ENCODE peak calls at places on chromosomes 4 and X, in ten cellular contexts. One of them, this sample, is unnamed. For H3K4me1, the result is how much of the 10 kb centered on the place peaks cover.

GRCh38 chr4:69689530-69690111 is 36.6 kb upstream of the UGT2A1 start:
- DNase-seq in mesendoderm: peak
- DNase-seq in A549: no peak
- DNase-seq in left ventricle myocardium inferior: no peak
- DNase-seq in heart left ventricle: no peak
- DNase-seq in breast epithelium: no peak
- DNase-seq in IMR-90: peak
- DNase-seq in psoas muscle: no peak
- DNase-seq in left lung: no peak
- DNase-seq in A673: peak
- DNase-seq in this sample: peak

GRCh38 chrX:53239474-53239873 is 14.5 kb upstream of the KDM5C start:
- DNase-seq in mesendoderm: peak
- DNase-seq in A549: peak
- DNase-seq in left ventricle myocardium inferior: no peak
- DNase-seq in heart left ventricle: no peak
- DNase-seq in breast epithelium: no peak
- DNase-seq in IMR-90: no peak
- DNase-seq in psoas muscle: no peak
- DNase-seq in left lung: no peak
- DNase-seq in A673: peak
- DNase-seq in this sample: no peak

GRCh38 chr4:52059372-52059771 is 8.3 kb downstream of the SPATA18 start:
- DNase-seq in mesendoderm: no peak
- DNase-seq in A549: no peak
- DNase-seq in left ventricle myocardium inferior: no peak
- DNase-seq in heart left ventricle: peak
- DNase-seq in breast epithelium: no peak
- DNase-seq in IMR-90: peak
- DNase-seq in psoas muscle: no peak
- DNase-seq in left lung: no peak
- DNase-seq in A673: peak
- DNase-seq in this sample: peak

GRCh38 chrX:132533409-132533808 is 44.6 kb upstream of the MBNL3 start:
- DNase-seq in mesendoderm: no peak
- DNase-seq in A549: no peak
- DNase-seq in left ventricle myocardium inferior: no peak
- DNase-seq in heart left ventricle: no peak
- DNase-seq in breast epithelium: no peak
- DNase-seq in IMR-90: no peak
- DNase-seq in psoas muscle: no peak
- DNase-seq in left lung: no peak
- DNase-seq in A673: no peak
- DNase-seq in this sample: no peak

GRCh38 chr4:78032446-78032845 is 24.7 kb upstream of the FRAS1 start:
- DNase-seq in mesendoderm: peak
- DNase-seq in A549: no peak
- DNase-seq in left ventricle myocardium inferior: no peak
- DNase-seq in heart left ventricle: no peak
- DNase-seq in breast epithelium: no peak
- DNase-seq in IMR-90: no peak
- DNase-seq in psoas muscle: no peak
- DNase-seq in left lung: no peak
- DNase-seq in A673: no peak
- DNase-seq in this sample: no peak

GRCh38 chrX:103536732-103537131 is 17.4 kb upstream of the RAB40A start:
- DNase-seq in mesendoderm: no peak
- DNase-seq in A549: no peak
- DNase-seq in left ventricle myocardium inferior: no peak
- DNase-seq in heart left ventricle: no peak
- DNase-seq in breast epithelium: no peak
- DNase-seq in IMR-90: no peak
- DNase-seq in psoas muscle: no peak
- DNase-seq in left lung: no peak
- DNase-seq in A673: no peak
- DNase-seq in this sample: no peak

GRCh38 chrX:43121637-43122036 is 343.7 kb upstream of the PPP1R2C start:
- DNase-seq in mesendoderm: peak
- DNase-seq in A549: no peak
- DNase-seq in left ventricle myocardium inferior: no peak
- DNase-seq in heart left ventricle: no peak
- DNase-seq in breast epithelium: no peak
- DNase-seq in IMR-90: no peak
- DNase-seq in psoas muscle: no peak
- DNase-seq in left lung: no peak
- DNase-seq in A673: no peak
- DNase-seq in this sample: no peak

GRCh38 chr4:100469555-100469954 is 48.3 kb downstream of the EMCN start:
- DNase-seq in mesendoderm: no peak
- DNase-seq in A549: no peak
- DNase-seq in left ventricle myocardium inferior: no peak
- DNase-seq in heart left ventricle: no peak
- DNase-seq in breast epithelium: no peak
- DNase-seq in IMR-90: no peak
- DNase-seq in psoas muscle: no peak
- DNase-seq in left lung: no peak
- DNase-seq in A673: no peak
- DNase-seq in this sample: no peak

GRCh38 chr4:39820186-39820585 is 122.2 kb downstream of the UBE2K start:
- DNase-seq in mesendoderm: peak
- DNase-seq in A549: no peak
- DNase-seq in left ventricle myocardium inferior: no peak
- DNase-seq in heart left ventricle: peak
- DNase-seq in breast epithelium: no peak
- DNase-seq in IMR-90: no peak
- DNase-seq in psoas muscle: no peak
- DNase-seq in left lung: no peak
- DNase-seq in A673: no peak
- DNase-seq in this sample: no peak

GRCh38 chr4:19177616-19178015 is 1074.1 kb upstream of the SLIT2 start:
- DNase-seq in mesendoderm: no peak
- DNase-seq in A549: no peak
- DNase-seq in left ventricle myocardium inferior: no peak
- DNase-seq in heart left ventricle: no peak
- DNase-seq in breast epithelium: no peak
- DNase-seq in IMR-90: peak
- DNase-seq in psoas muscle: no peak
- DNase-seq in left lung: no peak
- DNase-seq in A673: no peak
- DNase-seq in this sample: no peak

GRCh38 chrX:106397788-106398538 is 213.8 kb upstream of the RADX start:
- DNase-seq in mesendoderm: peak
- DNase-seq in A549: no peak
- DNase-seq in left ventricle myocardium inferior: no peak
- DNase-seq in heart left ventricle: no peak
- DNase-seq in breast epithelium: no peak
- DNase-seq in IMR-90: no peak
- DNase-seq in psoas muscle: no peak
- DNase-seq in left lung: no peak
- DNase-seq in A673: peak
- DNase-seq in this sample: no peak

GRCh38 chrX:72430405-72430968 is 124.8 kb upstream of the CITED1 start:
- DNase-seq in mesendoderm: no peak
- DNase-seq in A549: no peak
- DNase-seq in left ventricle myocardium inferior: no peak
- DNase-seq in heart left ventricle: no peak
- DNase-seq in breast epithelium: no peak
- DNase-seq in IMR-90: no peak
- DNase-seq in psoas muscle: no peak
- DNase-seq in left lung: no peak
- DNase-seq in A673: no peak
- DNase-seq in this sample: peak

DNA sequence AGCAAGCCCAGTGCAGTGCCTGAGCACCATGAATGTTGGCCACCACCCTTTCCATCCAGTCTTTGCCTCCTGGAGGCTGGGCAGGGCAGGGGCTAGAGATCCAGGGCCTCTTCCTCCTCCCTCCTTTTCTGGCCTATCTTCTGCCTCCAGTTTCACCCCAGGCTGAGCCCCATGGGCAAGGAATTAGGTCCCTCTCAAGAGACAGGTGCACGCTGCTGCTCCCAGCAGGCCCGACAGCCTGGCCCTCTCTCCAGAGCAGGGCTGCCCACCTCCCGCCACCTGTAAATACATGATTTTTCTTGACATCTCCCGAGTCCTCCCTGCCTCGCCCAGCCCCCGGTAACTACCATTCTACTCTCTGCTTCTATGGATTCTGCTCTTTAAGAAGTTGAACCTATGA is 57.2 kb upstream of the PSAPL1 start:
- DNase-seq in mesendoderm: no peak
- DNase-seq in A549: no peak
- DNase-seq in left ventricle myocardium inferior: no peak
- DNase-seq in heart left ventricle: no peak
- DNase-seq in breast epithelium: no peak
- DNase-seq in IMR-90: no peak
- DNase-seq in psoas muscle: no peak
- DNase-seq in left lung: no peak
- DNase-seq in A673: no peak
- DNase-seq in this sample: no peak
- H3K4me1 ChIP-seq in mesendoderm: under half
- H3K4me1 ChIP-seq in A549: under half
- H3K4me1 ChIP-seq in left ventricle myocardium inferior: under half
- H3K4me1 ChIP-seq in heart left ventricle: under half
- H3K4me1 ChIP-seq in breast epithelium: under half
- H3K4me1 ChIP-seq in IMR-90: under half
- H3K4me1 ChIP-seq in psoas muscle: under half
- H3K4me1 ChIP-seq in left lung: under half
- H3K4me1 ChIP-seq in A673: under half
- H3K4me1 ChIP-seq in this sample: under half

GRCh38 chr4:38155589-38156294 is 195.5 kb downstream of the PTTG2 start:
- DNase-seq in mesendoderm: no peak
- DNase-seq in A549: no peak
- DNase-seq in left ventricle myocardium inferior: no peak
- DNase-seq in heart left ventricle: no peak
- DNase-seq in breast epithelium: no peak
- DNase-seq in IMR-90: no peak
- DNase-seq in psoas muscle: no peak
- DNase-seq in left lung: no peak
- DNase-seq in A673: no peak
- DNase-seq in this sample: no peak
- H3K4me1 ChIP-seq in mesendoderm: under half
- H3K4me1 ChIP-seq in A549: half or more
- H3K4me1 ChIP-seq in left ventricle myocardium inferior: under half
- H3K4me1 ChIP-seq in heart left ventricle: under half
- H3K4me1 ChIP-seq in breast epithelium: under half
- H3K4me1 ChIP-seq in IMR-90: under half
- H3K4me1 ChIP-seq in psoas muscle: under half
- H3K4me1 ChIP-seq in left lung: half or more
- H3K4me1 ChIP-seq in A673: under half
- H3K4me1 ChIP-seq in this sample: under half

GRCh38 chr4:26127851-26128337 is 192.9 kb upstream of the RBPJ start:
- DNase-seq in mesendoderm: no peak
- DNase-seq in A549: no peak
- DNase-seq in left ventricle myocardium inferior: no peak
- DNase-seq in heart left ventricle: no peak
- DNase-seq in breast epithelium: no peak
- DNase-seq in IMR-90: no peak
- DNase-seq in psoas muscle: no peak
- DNase-seq in left lung: peak
- DNase-seq in A673: no peak
- DNase-seq in this sample: peak
- H3K4me1 ChIP-seq in mesendoderm: under half
- H3K4me1 ChIP-seq in A549: under half
- H3K4me1 ChIP-seq in left ventricle myocardium inferior: under half
- H3K4me1 ChIP-seq in heart left ventricle: under half
- H3K4me1 ChIP-seq in breast epithelium: under half
- H3K4me1 ChIP-seq in IMR-90: under half
- H3K4me1 ChIP-seq in psoas muscle: under half
- H3K4me1 ChIP-seq in left lung: under half
- H3K4me1 ChIP-seq in A673: under half
- H3K4me1 ChIP-seq in this sample: under half

GRCh38 chr4:114015444-114015899 is 36.0 kb upstream of the ARSJ start:
- DNase-seq in mesendoderm: no peak
- DNase-seq in A549: peak
- DNase-seq in left ventricle myocardium inferior: no peak
- DNase-seq in heart left ventricle: no peak
- DNase-seq in breast epithelium: no peak
- DNase-seq in IMR-90: peak
- DNase-seq in psoas muscle: no peak
- DNase-seq in left lung: no peak
- DNase-seq in A673: peak
- DNase-seq in this sample: peak
- H3K4me1 ChIP-seq in mesendoderm: under half
- H3K4me1 ChIP-seq in A549: under half
- H3K4me1 ChIP-seq in left ventricle myocardium inferior: under half
- H3K4me1 ChIP-seq in heart left ventricle: under half
- H3K4me1 ChIP-seq in breast epithelium: under half
- H3K4me1 ChIP-seq in IMR-90: under half
- H3K4me1 ChIP-seq in psoas muscle: under half
- H3K4me1 ChIP-seq in left lung: under half
- H3K4me1 ChIP-seq in A673: under half
- H3K4me1 ChIP-seq in this sample: under half

DNA sequence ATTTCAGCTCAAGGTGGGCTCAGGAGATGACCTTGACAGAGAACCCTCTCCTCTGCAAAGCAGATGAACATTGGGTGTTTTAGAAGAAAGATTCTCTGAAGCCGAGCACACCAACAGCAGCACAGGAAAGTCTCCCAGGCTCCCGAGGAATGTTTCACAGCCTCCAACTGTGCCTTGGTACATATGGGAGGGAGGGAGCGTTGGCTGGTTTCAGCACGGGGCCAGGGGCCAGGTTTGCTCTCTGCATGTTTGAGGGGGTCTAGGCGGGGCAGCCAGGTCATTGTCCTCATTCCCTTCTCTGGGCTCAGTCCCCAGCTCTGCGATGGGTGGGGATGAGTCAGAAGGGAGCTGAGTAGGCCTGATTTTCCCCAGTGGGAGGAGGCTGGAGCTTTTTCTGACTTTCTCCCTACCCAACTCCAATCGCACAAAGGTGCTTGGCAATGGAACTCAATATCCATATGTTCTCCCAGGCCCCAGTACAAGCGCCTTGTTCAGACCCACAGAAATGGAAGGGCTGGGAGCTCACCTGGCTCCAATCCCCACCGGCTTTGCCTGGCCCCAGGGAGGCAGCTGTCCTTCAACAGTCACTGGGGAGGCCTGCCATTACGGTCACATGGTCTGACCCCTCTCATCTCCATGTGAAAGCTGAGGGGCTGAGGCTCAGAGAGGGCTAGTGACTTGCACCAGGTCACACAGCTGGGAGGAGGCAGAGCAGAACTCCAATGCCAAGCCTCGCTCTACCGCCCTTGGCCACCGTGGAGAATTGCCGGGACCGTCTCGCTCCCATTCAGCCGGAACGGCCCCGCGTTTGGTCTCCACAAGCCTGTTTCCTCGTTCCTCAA is 108.4 kb upstream of the AFAP1 start:
- DNase-seq in mesendoderm: no peak
- DNase-seq in A549: no peak
- DNase-seq in left ventricle myocardium inferior: no peak
- DNase-seq in heart left ventricle: no peak
- DNase-seq in breast epithelium: no peak
- DNase-seq in IMR-90: no peak
- DNase-seq in psoas muscle: no peak
- DNase-seq in left lung: no peak
- DNase-seq in A673: no peak
- DNase-seq in this sample: peak
- H3K4me1 ChIP-seq in mesendoderm: under half
- H3K4me1 ChIP-seq in A549: under half
- H3K4me1 ChIP-seq in left ventricle myocardium inferior: under half
- H3K4me1 ChIP-seq in heart left ventricle: under half
- H3K4me1 ChIP-seq in breast epithelium: under half
- H3K4me1 ChIP-seq in IMR-90: under half
- H3K4me1 ChIP-seq in psoas muscle: under half
- H3K4me1 ChIP-seq in left lung: under half
- H3K4me1 ChIP-seq in A673: under half
- H3K4me1 ChIP-seq in this sample: under half

This sample was measured in GM23248.